ENCODE peak calls at places on chromosome 16, in four cellular contexts. One of them, this sample, is unnamed.
A peak's percentile ranks its signal among the peaks of the same experiment; 100 is the strongest.

GRCh38 chr16:66703359-66704215 is 7.0 kb upstream of the CMTM4 start:
- DNase-seq in HCT116: no peak
- DNase-seq in A549: no peak
- DNase-seq in KG1: no peak
- DNase-seq in this sample: peak; percentile 25

GRCh38 chr16:9256196-9256595 is 164.8 kb downstream of the HAPSTR1 start:
- DNase-seq in HCT116: peak; percentile 36
- DNase-seq in A549: peak; percentile 37
- DNase-seq in KG1: peak; percentile 1
- DNase-seq in this sample: peak; percentile 76

GRCh38 chr16:22232277-22233049 is 26.4 kb downstream of the EEF2K start:
- DNase-seq in HCT116: peak; percentile 92
- DNase-seq in A549: peak; percentile 95
- DNase-seq in KG1: no peak
- DNase-seq in this sample: no peak

GRCh38 chr16:67936876-67937605 is 391 bp upstream of the PSMB10 start:
- DNase-seq in HCT116: no peak
- DNase-seq in A549: no peak
- DNase-seq in KG1: peak; percentile 84
- DNase-seq in this sample: no peak

GRCh38 chr16:74190292-74190691 is 106.3 kb upstream of the PSMD7 start:
- DNase-seq in HCT116: no peak
- DNase-seq in A549: no peak
- DNase-seq in KG1: no peak
- DNase-seq in this sample: no peak

GRCh38 chr16:1458977-1459341 is 14.6 kb upstream of the CCDC154 start:
- DNase-seq in HCT116: no peak
- DNase-seq in A549: no peak
- DNase-seq in KG1: no peak
- DNase-seq in this sample: no peak

GRCh38 chr16:50593410-50594139 is 45.4 kb downstream of the NKD1 start:
- DNase-seq in HCT116: no peak
- DNase-seq in A549: no peak
- DNase-seq in KG1: no peak
- DNase-seq in this sample: peak; percentile 65

GRCh38 chr16:12529582-12529981 is 274.1 kb downstream of the CPPED1 start:
- DNase-seq in HCT116: no peak
- DNase-seq in A549: no peak
- DNase-seq in KG1: no peak
- DNase-seq in this sample: no peak

GRCh38 chr16:398551-399277 is 1.7 kb downstream of the NME4 start:
- DNase-seq in HCT116: no peak
- DNase-seq in A549: no peak
- DNase-seq in KG1: no peak
- DNase-seq in this sample: no peak

GRCh38 chr16:86946396-86946795 is 368.0 kb downstream of the FOXL1 start:
- DNase-seq in HCT116: no peak
- DNase-seq in A549: peak; percentile 11
- DNase-seq in KG1: no peak
- DNase-seq in this sample: no peak

GRCh38 chr16:86371083-86371803 is 139.1 kb upstream of the FOXF1 start:
- DNase-seq in HCT116: no peak
- DNase-seq in A549: no peak
- DNase-seq in KG1: no peak
- DNase-seq in this sample: no peak

GRCh38 chr16:3101841-3102470 is 2.9 kb upstream of the ZSCAN10 start:
- DNase-seq in HCT116: no peak
- DNase-seq in A549: no peak
- DNase-seq in KG1: no peak
- DNase-seq in this sample: no peak

GRCh38 chr16:79097781-79098180 is 502.8 kb downstream of the MAF start:
- DNase-seq in HCT116: no peak
- DNase-seq in A549: no peak
- DNase-seq in KG1: no peak
- DNase-seq in this sample: no peak

GRCh38 chr16:53773150-53773846 is 69.3 kb downstream of the FTO start:
- DNase-seq in HCT116: no peak
- DNase-seq in A549: peak; percentile 83
- DNase-seq in KG1: no peak
- DNase-seq in this sample: peak; percentile 48

GRCh38 chr16:86037999-86038922 is 139.3 kb downstream of the IRF8 start:
- DNase-seq in HCT116: no peak
- DNase-seq in A549: no peak
- DNase-seq in KG1: no peak
- DNase-seq in this sample: no peak

GRCh38 chr16:66740010-66740409 is 11.4 kb downstream of the DYNC1LI2 start:
- DNase-seq in HCT116: no peak
- DNase-seq in A549: peak; percentile 51
- DNase-seq in KG1: no peak
- DNase-seq in this sample: peak; percentile 62

GRCh38 chr16:29170393-29171239 is 185.8 kb downstream of the LAT start:
- DNase-seq in HCT116: no peak
- DNase-seq in A549: no peak
- DNase-seq in KG1: no peak
- DNase-seq in this sample: no peak

GRCh38 chr16:75038036-75038959 is 39.5 kb downstream of the ZNRF1 start:
- DNase-seq in HCT116: no peak
- DNase-seq in A549: no peak
- DNase-seq in KG1: peak; percentile 25
- DNase-seq in this sample: no peak

GRCh38 chr16:11677451-11677951 is 9.2 kb downstream of the SNN start:
- DNase-seq in HCT116: no peak
- DNase-seq in A549: no peak
- DNase-seq in KG1: no peak
- DNase-seq in this sample: no peak

GRCh38 chr16:58497935-58498334 is 2.0 kb upstream of the NDRG4 start:
- DNase-seq in HCT116: no peak
- DNase-seq in A549: no peak
- DNase-seq in KG1: no peak
- DNase-seq in this sample: no peak

GRCh38 chr16:22315979-22316378 is 18.8 kb downstream of the POLR3E start:
- DNase-seq in HCT116: no peak
- DNase-seq in A549: no peak
- DNase-seq in KG1: no peak
- DNase-seq in this sample: no peak

GRCh38 chr16:83046664-83047063 is 419.9 kb downstream of the CDH13 start:
- DNase-seq in HCT116: no peak
- DNase-seq in A549: no peak
- DNase-seq in KG1: no peak
- DNase-seq in this sample: no peak

GRCh38 chr16:74699666-74700065 is 996 bp downstream of the MLKL start:
- DNase-seq in HCT116: no peak
- DNase-seq in A549: peak; percentile 18
- DNase-seq in KG1: no peak
- DNase-seq in this sample: no peak

GRCh38 chr16:89863741-89864391 is 9.5 kb upstream of the TCF25 start:
- DNase-seq in HCT116: no peak
- DNase-seq in A549: no peak
- DNase-seq in KG1: no peak
- DNase-seq in this sample: no peak

GRCh38 chr16:11423315-11424117 is 78.3 kb downstream of the RMI2 start:
- DNase-seq in HCT116: no peak
- DNase-seq in A549: no peak
- DNase-seq in KG1: peak; percentile 78
- DNase-seq in this sample: no peak

GRCh38 chr16:68374251-68374805 is 63.5 kb downstream of the PRMT7 start:
- DNase-seq in HCT116: no peak
- DNase-seq in A549: no peak
- DNase-seq in KG1: no peak
- DNase-seq in this sample: peak; percentile 12

GRCh38 chr16:89974860-89975259 is 26.3 kb downstream of the DEF8 start:
- DNase-seq in HCT116: no peak
- DNase-seq in A549: no peak
- DNase-seq in KG1: no peak
- DNase-seq in this sample: no peak

GRCh38 chr16:12178251-12178990 is 201.9 kb downstream of the SNX29 start:
- DNase-seq in HCT116: no peak
- DNase-seq in A549: no peak
- DNase-seq in KG1: no peak
- DNase-seq in this sample: no peak

GRCh38 chr16:63530208-63530607 is 1494.0 kb upstream of the CDH8 start:
- DNase-seq in HCT116: no peak
- DNase-seq in A549: no peak
- DNase-seq in KG1: no peak
- DNase-seq in this sample: peak; percentile 0

GRCh38 chr16:57999366-57999970 is 1.0 kb downstream of the ZNF319 start:
- DNase-seq in HCT116: no peak
- DNase-seq in A549: peak; percentile 31
- DNase-seq in KG1: no peak
- DNase-seq in this sample: peak; percentile 27

GRCh38 chr16:64469906-64470702 is 651.8 kb downstream of the CDH11 start:
- DNase-seq in HCT116: no peak
- DNase-seq in A549: no peak
- DNase-seq in KG1: no peak
- DNase-seq in this sample: no peak

GRCh38 chr16:61149709-61150108 is 886.5 kb downstream of the CDH8 start:
- DNase-seq in HCT116: no peak
- DNase-seq in A549: no peak
- DNase-seq in KG1: no peak
- DNase-seq in this sample: no peak

GRCh38 chr16:52069866-52070265 is 477.1 kb downstream of the TOX3 start:
- DNase-seq in HCT116: no peak
- DNase-seq in A549: peak; percentile 22
- DNase-seq in KG1: no peak
- DNase-seq in this sample: peak; percentile 57

GRCh38 chr16:24088767-24089166 is 167.4 kb upstream of the CACNG3 start:
- DNase-seq in HCT116: no peak
- DNase-seq in A549: no peak
- DNase-seq in KG1: no peak
- DNase-seq in this sample: no peak

GRCh38 chr16:88471575-88471974 is 18.5 kb downstream of the ZFPM1 start:
- DNase-seq in HCT116: no peak
- DNase-seq in A549: no peak
- DNase-seq in KG1: no peak
- DNase-seq in this sample: no peak

GRCh38 chr16:88836791-88837190 is 20.0 kb downstream of the GALNS start:
- DNase-seq in HCT116: no peak
- DNase-seq in A549: no peak
- DNase-seq in KG1: no peak
- DNase-seq in this sample: no peak